ENCODE peak calls at places on chromosomes 16 and 17, in seven cellular contexts. E is heart left ventricle, O is tibial nerve, U is stomach, X is esophagus squamous epithelium, Z is ovary, J is testis. Y is an unnamed sample.

GRCh38 chr17:39083270-39083669 is 68.2 kb downstream of the PLXDC1 start:
- DNase-seq in E (no peak), O (no peak), U (peak), X (no peak), Z (no peak), J (no peak), Y (no peak)

GRCh38 chr16:68490829-68491575 is 42.7 kb upstream of the SMPD3 start:
- DNase-seq in E (no peak), O (no peak), U (peak), X (no peak), Z (no peak), J (no peak), Y (peak)

GRCh38 chr16:7992616-7993015 is 597.7 kb downstream of the TMEM114 start:
- DNase-seq in E (no peak), O (no peak), U (no peak), X (no peak), Z (no peak), J (no peak), Y (no peak)

GRCh38 chr17:29347831-29348281 is 42.3 kb upstream of the TAOK1 start:
- DNase-seq in E (no peak), O (no peak), U (no peak), X (no peak), Z (no peak), J (no peak), Y (no peak)

GRCh38 chr16:50521246-50521900 is 26.8 kb upstream of the NKD1 start:
- DNase-seq in E (no peak), O (no peak), U (peak), X (no peak), Z (no peak), J (no peak), Y (no peak)

GRCh38 chr17:66426397-66427033 is 124.1 kb downstream of the PRKCA start:
- DNase-seq in E (no peak), O (no peak), U (no peak), X (no peak), Z (no peak), J (no peak), Y (no peak)

GRCh38 chr17:5034651-5035050 is 575 bp downstream of the SLC52A1 start:
- DNase-seq in E (no peak), O (no peak), U (no peak), X (no peak), Z (no peak), J (no peak), Y (no peak)

GRCh38 chr16:86772671-86773338 is 194.5 kb downstream of the FOXL1 start:
- DNase-seq in E (no peak), O (no peak), U (no peak), X (no peak), Z (no peak), J (no peak), Y (peak)

GRCh38 chr17:61000911-61001310 is 323.3 kb downstream of the BCAS3 start:
- DNase-seq in E (no peak), O (no peak), U (no peak), X (no peak), Z (no peak), J (no peak), Y (no peak)

GRCh38 chr16:2154533-2155090 is 970 bp upstream of the TRAF7 start:
- DNase-seq in E (no peak), O (no peak), U (no peak), X (no peak), Z (no peak), J (no peak), Y (no peak)

GRCh38 chr16:2151188-2152091 is 3.0 kb downstream of the RAB26 start:
- DNase-seq in E (no peak), O (no peak), U (no peak), X (no peak), Z (no peak), J (no peak), Y (no peak)

GRCh38 chr16:2155091-2156024 is at the start of gene TRAF7:
- DNase-seq in E (peak), O (peak), U (peak), X (peak), Z (peak), J (peak), Y (peak)

GRCh38 chr16:2150418-2151187 is 2.2 kb downstream of the RAB26 start:
- DNase-seq in E (no peak), O (no peak), U (peak), X (no peak), Z (no peak), J (no peak), Y (no peak)

GRCh38 chr16:2152695-2153506 is 2.7 kb upstream of the TRAF7 start:
- DNase-seq in E (no peak), O (no peak), U (peak), X (no peak), Z (peak), J (no peak), Y (peak)
- H3K4me3 ChIP-seq in E (peak), O (peak), U (peak), X (peak), Z (peak), J (peak), Y (peak)

GRCh38 chr16:46689492-46690280 is at the start of gene ORC6:
- DNase-seq in E (peak), O (peak), U (peak), X (peak), Z (peak), J (peak), Y (peak)
- TF ChIP-seq POLR2A in E (no peak), O (no peak), U (no peak), X (no peak), Z (no peak), J (no peak), Y (no peak)

GRCh38 chr16:70611224-70611598 is 35.1 kb upstream of the IL34 start:
- DNase-seq in E (no peak), O (no peak), U (no peak), X (no peak), Z (no peak), J (no peak), Y (no peak)
- H3K4me3 ChIP-seq in E (no peak), O (no peak), U (no peak), X (no peak), Z (no peak), J (no peak), Y (no peak)

GRCh38 chr17:69916761-69917160 is 158.3 kb upstream of the KCNJ16 start:
- DNase-seq in E (no peak), O (no peak), U (no peak), X (no peak), Z (no peak), J (no peak), Y (no peak)

GRCh38 chr17:69918164-69918563 is 156.9 kb upstream of the KCNJ16 start:
- DNase-seq in E (no peak), O (no peak), U (no peak), X (no peak), Z (no peak), J (no peak), Y (no peak)

GRCh38 chr17:69919789-69920188 is 155.2 kb upstream of the KCNJ16 start:
- DNase-seq in E (no peak), O (no peak), U (no peak), X (no peak), Z (no peak), J (no peak), Y (no peak)

DNA sequence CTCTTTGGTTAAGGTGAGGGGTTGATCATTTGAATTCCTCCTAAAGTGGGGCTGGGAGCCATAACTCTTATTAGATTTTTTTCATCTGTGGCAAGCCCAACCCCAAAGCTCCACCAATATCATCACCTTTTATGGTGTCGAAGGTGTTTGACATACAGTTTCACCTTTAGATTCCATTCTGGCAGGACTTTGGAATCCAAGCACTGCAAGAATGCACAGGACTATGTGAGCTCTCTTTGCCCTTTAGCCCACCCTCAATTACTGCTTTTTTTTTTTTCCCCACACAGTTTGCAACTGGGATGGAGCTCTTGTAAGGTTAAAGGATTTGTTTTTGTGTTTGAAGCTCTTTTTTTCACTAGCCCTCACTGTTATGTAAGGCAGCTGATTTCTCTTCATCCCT is 154.0 kb upstream of the KCNJ16 start:
- DNase-seq in E (no peak), O (no peak), U (no peak), X (no peak), Z (no peak), J (no peak), Y (no peak)
- TF ChIP-seq POLR2A in E (no peak), O (no peak), U (no peak), X (no peak), Z (no peak), J (no peak), Y (no peak)

GRCh38 chr17:72501404-72502110 is 380.7 kb downstream of the SOX9 start:
- DNase-seq in E (no peak), O (peak), U (peak), X (no peak), Z (no peak), J (no peak), Y (no peak)

GRCh38 chr17:72503556-72503955 is 382.7 kb downstream of the SOX9 start:
- DNase-seq in E (no peak), O (no peak), U (no peak), X (no peak), Z (no peak), J (no peak), Y (no peak)

GRCh38 chr17:72504783-72505182 is 384.0 kb downstream of the SOX9 start:
- DNase-seq in E (no peak), O (no peak), U (no peak), X (no peak), Z (no peak), J (no peak), Y (no peak)

GRCh38 chr17:72502940-72503341 is 382.1 kb downstream of the SOX9 start:
- DNase-seq in E (no peak), O (no peak), U (no peak), X (no peak), Z (no peak), J (no peak), Y (no peak)

GRCh38 chr17:72502111-72502939 is 381.5 kb downstream of the SOX9 start:
- DNase-seq in E (peak), O (no peak), U (peak), X (no peak), Z (no peak), J (no peak), Y (no peak)
- H3K4me3 ChIP-seq in E (no peak), O (no peak), U (peak), X (no peak), Z (no peak), J (no peak), Y (no peak)

DNA sequence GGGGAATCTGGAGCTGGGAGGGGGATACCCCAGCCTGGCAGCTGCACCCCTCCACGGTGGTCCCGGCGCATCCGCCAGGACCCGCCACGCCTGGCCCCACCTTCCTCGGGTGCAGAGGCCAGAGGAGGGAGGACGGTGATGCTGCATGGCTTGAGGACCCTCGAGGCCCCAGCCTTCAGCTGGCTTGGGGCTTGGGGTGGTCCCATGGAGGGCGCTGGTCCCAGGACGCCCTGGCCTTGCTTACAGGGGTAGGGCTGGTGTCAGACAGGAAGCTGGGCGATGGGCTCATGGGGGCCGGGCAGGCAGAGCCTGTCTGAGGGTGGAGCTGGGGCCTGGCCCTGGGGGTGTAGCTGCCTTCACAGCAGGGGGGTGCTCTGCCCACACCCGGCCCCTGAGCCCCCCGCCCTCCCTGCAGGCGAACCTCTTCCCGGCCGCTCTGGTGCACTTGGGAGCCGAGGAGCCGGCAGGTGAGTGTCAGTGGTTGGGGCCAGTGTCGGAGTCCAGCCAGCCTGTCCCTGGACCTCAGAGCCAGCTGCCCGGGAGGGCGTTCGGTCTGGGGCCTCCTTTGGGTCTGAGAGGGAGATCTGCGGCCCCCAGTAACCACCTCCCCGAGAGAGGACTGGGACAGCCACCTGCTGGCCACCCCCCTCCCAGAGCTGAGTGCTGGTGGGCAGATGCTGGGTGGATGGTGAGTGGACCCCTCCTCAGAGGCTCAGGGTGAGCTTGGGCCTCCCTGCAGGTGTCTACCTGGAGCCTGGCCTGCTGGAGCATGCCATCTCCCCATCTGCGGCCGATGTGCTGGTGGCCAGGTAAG is 6.4 kb downstream of the CENPX start:
- DNase-seq in E (no peak), O (no peak), U (no peak), X (no peak), Z (no peak), J (no peak), Y (no peak)
- TF ChIP-seq POLR2A in E (no peak), O (no peak), U (no peak), X (no peak), Z (no peak), J (no peak), Y (no peak)

GRCh38 chr16:14304891-14305459 is 233.9 kb downstream of the MRTFB start:
- DNase-seq in E (no peak), O (no peak), U (no peak), X (no peak), Z (no peak), J (no peak), Y (no peak)

GRCh38 chr16:14307623-14308356 is 236.7 kb downstream of the MRTFB start:
- DNase-seq in E (peak), O (no peak), U (no peak), X (no peak), Z (no peak), J (no peak), Y (no peak)

GRCh38 chr16:14307059-14307531 is 236.0 kb downstream of the MRTFB start:
- DNase-seq in E (no peak), O (no peak), U (no peak), X (no peak), Z (no peak), J (no peak), Y (no peak)

GRCh38 chr16:14308357-14308723 is 237.2 kb downstream of the MRTFB start:
- DNase-seq in E (no peak), O (no peak), U (no peak), X (no peak), Z (no peak), J (no peak), Y (no peak)

DNA sequence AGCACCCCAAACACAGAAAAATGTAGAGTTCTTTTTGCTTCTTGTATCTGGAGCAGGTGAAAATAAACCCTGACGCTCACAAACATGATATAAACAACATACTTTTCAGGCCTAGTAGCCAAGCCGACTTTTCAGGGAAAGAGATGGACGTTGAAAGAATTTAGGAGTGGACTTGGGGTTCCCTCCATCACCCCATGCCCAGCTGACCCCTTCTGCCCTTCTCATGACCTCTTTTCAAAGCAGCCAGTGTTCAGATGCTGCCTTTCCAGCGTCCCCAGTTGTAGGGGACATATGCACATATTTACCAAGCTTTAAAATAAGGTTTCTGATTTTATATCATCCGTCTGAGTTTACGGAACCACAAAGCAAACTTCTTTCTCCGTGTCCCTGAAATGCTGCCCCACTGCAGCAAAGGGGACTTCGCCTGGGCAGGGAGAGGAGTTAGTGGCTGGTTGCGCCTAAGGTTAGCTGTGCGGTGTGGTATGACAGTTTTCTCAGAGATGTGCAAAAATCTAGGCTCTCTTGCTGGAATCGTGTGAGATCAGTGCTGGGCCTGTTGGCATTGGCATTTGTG is 235.5 kb downstream of the MRTFB start:
- DNase-seq in E (no peak), O (no peak), U (no peak), X (no peak), Z (no peak), J (no peak), Y (no peak)
- H3K4me3 ChIP-seq in E (no peak), O (no peak), U (no peak), X (no peak), Z (no peak), J (no peak), Y (no peak)

GRCh38 chr16:61879306-61879705 is 156.9 kb downstream of the CDH8 start:
- DNase-seq in E (no peak), O (no peak), U (no peak), X (no peak), Z (no peak), J (no peak), Y (no peak)
- TF ChIP-seq POLR2A in E (no peak), O (no peak), U (no peak), X (no peak), Z (no peak), J (no peak), Y (no peak)

DNA sequence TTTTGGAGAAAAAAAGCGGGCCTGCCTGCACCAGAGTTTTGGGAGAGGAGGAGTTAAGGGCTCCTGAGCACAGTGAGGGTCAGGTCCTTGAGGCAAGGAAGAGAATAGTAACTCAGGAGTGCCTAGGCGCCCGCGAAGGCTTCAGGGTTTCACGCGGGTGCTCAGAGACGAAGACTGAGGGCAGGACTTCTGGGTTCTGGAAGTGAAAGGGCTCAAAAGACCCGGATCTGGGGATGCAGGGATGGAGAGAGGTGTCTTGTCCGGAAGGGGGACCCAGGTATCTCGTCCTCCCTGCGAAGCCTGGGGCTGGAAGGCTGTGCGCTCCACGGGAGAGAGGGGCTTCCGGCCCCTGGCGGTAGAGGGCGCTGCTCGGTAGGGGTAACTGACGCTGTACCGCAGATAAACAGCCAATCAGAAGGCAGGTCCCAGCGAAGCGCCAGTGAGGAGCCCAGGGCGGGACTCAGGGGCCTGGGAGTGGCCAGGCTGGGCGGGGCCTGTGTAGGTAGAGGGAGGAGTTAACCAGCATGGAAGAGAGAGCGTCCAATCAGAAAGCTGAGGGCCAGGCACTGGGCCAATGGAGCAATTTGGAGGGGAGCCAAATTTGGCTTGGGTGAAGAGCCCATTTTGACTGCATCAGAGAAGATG is 729 bp downstream of the TGFB1I1 start:
- DNase-seq in E (peak), O (peak), U (peak), X (no peak), Z (peak), J (peak), Y (peak)
- H3K4me3 ChIP-seq in E (peak), O (peak), U (peak), X (peak), Z (peak), J (peak), Y (peak)

Y was measured in Peyer's patch.